ENCODE peak calls at places on chromosomes 12 and 14, in seven cellular contexts. One of them, this sample, is unnamed.
A peak's percentile ranks its signal among the peaks of the same experiment; 100 is the strongest.

GRCh38 chr12:123621619-123622530 is 11.6 kb downstream of the EIF2B1 start:
- DNase-seq in NCI-H1092: no peak
- DNase-seq in HTR-8/SVneo: no peak
- DNase-seq in kidney tubule cell: peak; percentile 7
- DNase-seq in T-helper 1 cell: no peak
- DNase-seq in stimulated activated CD8-positive, alpha-beta memory T cell treated with anti-CD3 and anti-CD28 coated beads, Interleukin-15, amount 100 ng/mL, for 1 hour: no peak
- DNase-seq in retina: no peak
- DNase-seq in this sample: no peak

GRCh38 chr12:89244536-89244935 is 107.8 kb downstream of the DUSP6 start:
- DNase-seq in NCI-H1092: no peak
- DNase-seq in HTR-8/SVneo: no peak
- DNase-seq in kidney tubule cell: no peak
- DNase-seq in T-helper 1 cell: no peak
- DNase-seq in stimulated activated CD8-positive, alpha-beta memory T cell treated with anti-CD3 and anti-CD28 coated beads, Interleukin-15, amount 100 ng/mL, for 1 hour: no peak
- DNase-seq in retina: no peak
- DNase-seq in this sample: no peak

GRCh38 chr12:84994436-84994835 is 41.6 kb downstream of the TSPAN19 start:
- DNase-seq in NCI-H1092: no peak
- DNase-seq in HTR-8/SVneo: no peak
- DNase-seq in kidney tubule cell: no peak
- DNase-seq in T-helper 1 cell: no peak
- DNase-seq in stimulated activated CD8-positive, alpha-beta memory T cell treated with anti-CD3 and anti-CD28 coated beads, Interleukin-15, amount 100 ng/mL, for 1 hour: no peak
- DNase-seq in retina: no peak
- DNase-seq in this sample: no peak

GRCh38 chr14:26597136-26598080 is at the start of gene NOVA1:
- DNase-seq in NCI-H1092: peak; percentile 38
- DNase-seq in HTR-8/SVneo: peak; percentile 23
- DNase-seq in kidney tubule cell: peak; percentile 21
- DNase-seq in T-helper 1 cell: no peak
- DNase-seq in stimulated activated CD8-positive, alpha-beta memory T cell treated with anti-CD3 and anti-CD28 coated beads, Interleukin-15, amount 100 ng/mL, for 1 hour: no peak
- DNase-seq in retina: peak; percentile 85
- DNase-seq in this sample: peak; percentile 68

GRCh38 chr12:57984629-57985151 is 43.3 kb downstream of the ATP23 start:
- DNase-seq in NCI-H1092: no peak
- DNase-seq in HTR-8/SVneo: no peak
- DNase-seq in kidney tubule cell: no peak
- DNase-seq in T-helper 1 cell: no peak
- DNase-seq in stimulated activated CD8-positive, alpha-beta memory T cell treated with anti-CD3 and anti-CD28 coated beads, Interleukin-15, amount 100 ng/mL, for 1 hour: no peak
- DNase-seq in retina: no peak
- DNase-seq in this sample: no peak

GRCh38 chr12:96883571-96883970 is 23.5 kb upstream of the NEDD1 start:
- DNase-seq in NCI-H1092: no peak
- DNase-seq in HTR-8/SVneo: no peak
- DNase-seq in kidney tubule cell: no peak
- DNase-seq in T-helper 1 cell: no peak
- DNase-seq in stimulated activated CD8-positive, alpha-beta memory T cell treated with anti-CD3 and anti-CD28 coated beads, Interleukin-15, amount 100 ng/mL, for 1 hour: no peak
- DNase-seq in retina: no peak
- DNase-seq in this sample: no peak

GRCh38 chr14:76115010-76115422 is 36.7 kb upstream of the GPATCH2L start:
- DNase-seq in NCI-H1092: no peak
- DNase-seq in HTR-8/SVneo: no peak
- DNase-seq in kidney tubule cell: no peak
- DNase-seq in T-helper 1 cell: no peak
- DNase-seq in stimulated activated CD8-positive, alpha-beta memory T cell treated with anti-CD3 and anti-CD28 coated beads, Interleukin-15, amount 100 ng/mL, for 1 hour: no peak
- DNase-seq in retina: no peak
- DNase-seq in this sample: peak; percentile 73

GRCh38 chr14:33348510-33348909 is 409.8 kb downstream of the NPAS3 start:
- DNase-seq in NCI-H1092: no peak
- DNase-seq in HTR-8/SVneo: no peak
- DNase-seq in kidney tubule cell: no peak
- DNase-seq in T-helper 1 cell: no peak
- DNase-seq in stimulated activated CD8-positive, alpha-beta memory T cell treated with anti-CD3 and anti-CD28 coated beads, Interleukin-15, amount 100 ng/mL, for 1 hour: no peak
- DNase-seq in retina: no peak
- DNase-seq in this sample: no peak

GRCh38 chr14:35747379-35747778 is 61.7 kb downstream of the RALGAPA1 start:
- DNase-seq in NCI-H1092: no peak
- DNase-seq in HTR-8/SVneo: no peak
- DNase-seq in kidney tubule cell: peak; percentile 45
- DNase-seq in T-helper 1 cell: no peak
- DNase-seq in stimulated activated CD8-positive, alpha-beta memory T cell treated with anti-CD3 and anti-CD28 coated beads, Interleukin-15, amount 100 ng/mL, for 1 hour: no peak
- DNase-seq in retina: no peak
- DNase-seq in this sample: no peak

GRCh38 chr12:41089438-41089837 is 98.7 kb upstream of the PDZRN4 start:
- DNase-seq in NCI-H1092: no peak
- DNase-seq in HTR-8/SVneo: no peak
- DNase-seq in kidney tubule cell: no peak
- DNase-seq in T-helper 1 cell: no peak
- DNase-seq in stimulated activated CD8-positive, alpha-beta memory T cell treated with anti-CD3 and anti-CD28 coated beads, Interleukin-15, amount 100 ng/mL, for 1 hour: no peak
- DNase-seq in retina: no peak
- DNase-seq in this sample: no peak

GRCh38 chr14:96735509-96735908 is 61.7 kb upstream of the VRK1 start:
- DNase-seq in NCI-H1092: peak; percentile 47
- DNase-seq in HTR-8/SVneo: no peak
- DNase-seq in kidney tubule cell: peak; percentile 16
- DNase-seq in T-helper 1 cell: no peak
- DNase-seq in stimulated activated CD8-positive, alpha-beta memory T cell treated with anti-CD3 and anti-CD28 coated beads, Interleukin-15, amount 100 ng/mL, for 1 hour: no peak
- DNase-seq in retina: no peak
- DNase-seq in this sample: no peak

GRCh38 chr12:65948320-65949008 is 124.2 kb downstream of the HMGA2 start:
- DNase-seq in NCI-H1092: no peak
- DNase-seq in HTR-8/SVneo: peak; percentile 46
- DNase-seq in kidney tubule cell: peak; percentile 96
- DNase-seq in T-helper 1 cell: no peak
- DNase-seq in stimulated activated CD8-positive, alpha-beta memory T cell treated with anti-CD3 and anti-CD28 coated beads, Interleukin-15, amount 100 ng/mL, for 1 hour: no peak
- DNase-seq in retina: peak; percentile 42
- DNase-seq in this sample: no peak

GRCh38 chr12:107775093-107775721 is 703 bp downstream of the ASCL4 start:
- DNase-seq in NCI-H1092: no peak
- DNase-seq in HTR-8/SVneo: no peak
- DNase-seq in kidney tubule cell: no peak
- DNase-seq in T-helper 1 cell: no peak
- DNase-seq in stimulated activated CD8-positive, alpha-beta memory T cell treated with anti-CD3 and anti-CD28 coated beads, Interleukin-15, amount 100 ng/mL, for 1 hour: no peak
- DNase-seq in retina: peak; percentile 85
- DNase-seq in this sample: peak; percentile 93

GRCh38 chr14:63787995-63788946 is 60.4 kb upstream of the SGPP1 start:
- DNase-seq in NCI-H1092: no peak
- DNase-seq in HTR-8/SVneo: no peak
- DNase-seq in kidney tubule cell: no peak
- DNase-seq in T-helper 1 cell: no peak
- DNase-seq in stimulated activated CD8-positive, alpha-beta memory T cell treated with anti-CD3 and anti-CD28 coated beads, Interleukin-15, amount 100 ng/mL, for 1 hour: no peak
- DNase-seq in retina: peak; percentile 11
- DNase-seq in this sample: peak; percentile 32

GRCh38 chr12:121440768-121441167 is 40.9 kb downstream of the RNF34 start:
- DNase-seq in NCI-H1092: no peak
- DNase-seq in HTR-8/SVneo: no peak
- DNase-seq in kidney tubule cell: no peak
- DNase-seq in T-helper 1 cell: no peak
- DNase-seq in stimulated activated CD8-positive, alpha-beta memory T cell treated with anti-CD3 and anti-CD28 coated beads, Interleukin-15, amount 100 ng/mL, for 1 hour: no peak
- DNase-seq in retina: no peak
- DNase-seq in this sample: no peak

GRCh38 chr14:55749201-55749812 is 169.3 kb downstream of the KTN1 start:
- DNase-seq in NCI-H1092: no peak
- DNase-seq in HTR-8/SVneo: no peak
- DNase-seq in kidney tubule cell: peak; percentile 37
- DNase-seq in T-helper 1 cell: no peak
- DNase-seq in stimulated activated CD8-positive, alpha-beta memory T cell treated with anti-CD3 and anti-CD28 coated beads, Interleukin-15, amount 100 ng/mL, for 1 hour: no peak
- DNase-seq in retina: no peak
- DNase-seq in this sample: no peak

This sample was measured in H7.